ENCODE peak calls at places on chromosomes 1 and 21, in four cellular contexts. Z, E, N and D are unnamed samples.

GRCh38 chr1:152517237-152517811 is 3.0 kb downstream of the CRCT1 start:
- DNase-seq in Z (no peak), E (no peak), N (no peak), D (no peak)

GRCh38 chr1:167512262-167512661 is 6.1 kb downstream of the CD247 start:
- DNase-seq in Z (no peak), E (no peak), N (no peak), D (no peak)

GRCh38 chr1:37471345-37472231 is 2.8 kb upstream of the ZC3H12A start:
- DNase-seq in Z (peak), E (peak), N (peak), D (peak)

GRCh38 chr1:227351443-227351842 is 33.2 kb upstream of the CDC42BPA start:
- DNase-seq in Z (peak), E (no peak), N (no peak), D (peak)

GRCh38 chr1:10824821-10825540 is 28.5 kb upstream of the CASZ1 start:
- DNase-seq in Z (peak), E (peak), N (no peak), D (peak)

GRCh38 chr1:247467008-247467572 is 9.2 kb upstream of the OR2B11 start:
- DNase-seq in Z (no peak), E (no peak), N (no peak), D (no peak)

GRCh38 chr1:234987415-234988159 is 141.1 kb downstream of the TOMM20 start:
- DNase-seq in Z (peak), E (peak), N (peak), D (peak)

GRCh38 chr21:44957901-44958451 is 18.1 kb downstream of the SLX9 start:
- DNase-seq in Z (no peak), E (no peak), N (no peak), D (no peak)

GRCh38 chr1:205435904-205436573 is 14.2 kb upstream of the LEMD1 start:
- DNase-seq in Z (no peak), E (no peak), N (no peak), D (no peak)

GRCh38 chr1:226625326-226625725 is 76.8 kb downstream of the STUM start:
- DNase-seq in Z (no peak), E (no peak), N (no peak), D (no peak)

GRCh38 chr1:45658171-45658570 is 28.2 kb downstream of the GPBP1L1 start:
- DNase-seq in Z (no peak), E (no peak), N (no peak), D (no peak)

GRCh38 chr1:226600254-226600653 is 51.7 kb downstream of the STUM start:
- DNase-seq in Z (no peak), E (no peak), N (no peak), D (no peak)

GRCh38 chr1:211912064-211912463 is 81.5 kb upstream of the LPGAT1 start:
- DNase-seq in Z (no peak), E (no peak), N (no peak), D (no peak)

GRCh38 chr1:58618303-58618702 is 41.3 kb upstream of the TACSTD2 start:
- DNase-seq in Z (peak), E (peak), N (peak), D (peak)

GRCh38 chr1:230883964-230884363 is 15.6 kb upstream of the C1orf198 start:
- DNase-seq in Z (no peak), E (no peak), N (no peak), D (no peak)

GRCh38 chr1:29156543-29157268 is 25.0 kb downstream of the SRSF4 start:
- DNase-seq in Z (peak), E (peak), N (no peak), D (no peak)

GRCh38 chr1:244782056-244782455 is 53.4 kb upstream of the COX20 start:
- DNase-seq in Z (no peak), E (no peak), N (no peak), D (peak)

GRCh38 chr1:5992814-5993552 is 758 bp upstream of the NPHP4 start:
- DNase-seq in Z (no peak), E (no peak), N (no peak), D (no peak)

GRCh38 chr21:32516729-32517649 is 68.3 kb downstream of the TCP10L start:
- DNase-seq in Z (peak), E (peak), N (peak), D (peak)

GRCh38 chr1:34650090-34650489 is 104.8 kb upstream of the GJB5 start:
- DNase-seq in Z (no peak), E (no peak), N (no peak), D (no peak)

GRCh38 chr1:156970017-156970416 is 49.6 kb downstream of the LRRC71 start:
- DNase-seq in Z (peak), E (no peak), N (no peak), D (no peak)

GRCh38 chr1:32813941-32814739 is 3.0 kb downstream of the YARS1 start:
- DNase-seq in Z (peak), E (peak), N (no peak), D (peak)

GRCh38 chr1:26281971-26282693 is 2.2 kb downstream of the SH3BGRL3 start:
- DNase-seq in Z (peak), E (no peak), N (no peak), D (peak)

GRCh38 chr21:43697758-43698643 is 20.9 kb upstream of the PDXK start:
- DNase-seq in Z (peak), E (no peak), N (no peak), D (peak)

GRCh38 chr1:221543529-221544120 is 198.3 kb downstream of the DUSP10 start:
- DNase-seq in Z (peak), E (peak), N (no peak), D (peak)

DNA sequence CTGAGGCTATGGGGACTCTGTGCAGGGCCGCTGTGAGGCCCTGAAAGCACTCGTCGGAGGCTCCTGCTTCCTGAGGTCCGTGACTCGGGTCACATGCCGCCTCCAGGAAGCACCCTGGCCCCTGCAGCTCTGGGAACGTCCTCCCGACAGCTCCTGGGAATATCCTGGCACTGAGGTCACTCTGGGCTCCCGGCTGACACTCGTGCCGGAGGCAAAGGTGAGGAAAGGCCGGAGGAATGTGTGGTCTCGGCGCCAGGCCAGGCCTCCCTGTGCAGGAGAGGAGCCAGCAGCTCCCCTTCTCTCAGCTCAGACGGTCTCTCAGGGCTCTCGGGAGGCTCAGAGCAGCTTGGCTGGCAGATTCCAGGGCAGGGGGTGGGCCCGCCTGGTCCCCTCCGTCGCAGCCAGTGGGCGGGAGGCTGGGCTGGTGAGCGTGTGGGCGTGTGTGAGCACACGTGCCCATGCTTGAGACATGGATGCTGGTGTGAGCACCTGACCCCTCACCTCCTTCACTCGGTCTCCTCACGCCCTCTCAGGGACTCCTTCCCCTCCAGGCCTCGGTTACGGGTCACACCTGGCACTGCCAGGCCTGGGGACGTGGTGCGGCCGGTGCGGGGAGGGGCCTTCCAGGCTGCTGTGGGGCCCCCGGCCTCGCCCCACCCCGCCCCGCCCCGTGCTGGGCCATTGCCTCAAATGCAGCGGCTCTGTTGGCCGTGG is 5.5 kb upstream of the RNF223 start:
- DNase-seq in Z (peak), E (peak), N (peak), D (peak)
- H3K4me3 ChIP-seq in Z (no peak), E (peak), N (peak), D (peak)

DNA sequence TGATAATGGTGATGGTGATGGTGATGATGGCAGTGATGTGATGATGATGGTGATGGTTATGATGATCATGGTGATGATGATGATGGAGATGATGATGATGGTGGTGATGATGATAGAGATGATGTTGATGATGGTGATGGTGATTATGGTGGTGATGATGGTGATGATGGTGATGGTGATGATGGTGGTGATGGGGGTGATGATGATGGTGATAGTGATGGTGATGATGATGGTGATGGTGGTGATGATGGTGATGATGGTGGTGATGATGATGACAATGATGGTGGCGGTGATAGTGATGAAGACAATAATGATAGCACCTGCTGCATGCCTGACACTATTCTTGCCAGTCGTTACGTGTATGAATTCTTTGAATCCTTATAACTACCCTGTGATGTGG is 317.9 kb upstream of the AJAP1 start:
- DNase-seq in Z (no peak), E (no peak), N (no peak), D (no peak)
- TF ChIP-seq CTCF in Z (no peak), E (no peak), N (no peak), D (no peak)

DNA sequence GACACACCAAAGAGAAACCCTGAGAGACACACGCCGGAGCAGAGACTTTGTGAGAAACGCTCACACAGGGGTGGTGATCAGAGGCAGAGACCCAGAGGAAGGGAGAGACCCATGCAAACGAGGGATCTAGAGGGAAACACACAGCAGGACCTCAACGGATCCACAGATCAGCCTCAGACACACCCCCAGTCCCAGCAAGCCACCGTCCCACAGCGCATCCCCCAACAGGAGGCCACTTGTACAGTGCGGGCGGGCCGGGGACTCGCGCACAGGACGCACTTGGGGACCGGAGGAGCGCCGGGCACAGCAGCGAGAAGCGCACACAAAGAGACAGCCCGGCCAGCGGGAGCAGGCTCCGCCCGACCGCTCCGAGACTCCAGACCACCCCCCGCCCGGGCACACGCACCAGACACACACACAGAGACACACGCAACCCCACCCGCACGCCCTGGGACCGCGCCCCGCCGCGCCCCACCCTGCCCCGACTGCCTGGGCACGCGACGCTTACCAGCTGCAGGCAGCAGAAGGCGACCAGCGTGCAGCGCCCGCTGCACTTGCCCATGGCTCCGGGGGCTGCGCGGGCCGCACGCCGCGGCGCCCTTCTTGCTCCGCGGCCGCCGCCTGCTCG is 587 bp downstream of the NKAIN1 start:
- DNase-seq in Z (peak), E (no peak), N (no peak), D (no peak)
- H3K4me3 ChIP-seq in Z (peak), E (peak), N (no peak), D (peak)

DNA sequence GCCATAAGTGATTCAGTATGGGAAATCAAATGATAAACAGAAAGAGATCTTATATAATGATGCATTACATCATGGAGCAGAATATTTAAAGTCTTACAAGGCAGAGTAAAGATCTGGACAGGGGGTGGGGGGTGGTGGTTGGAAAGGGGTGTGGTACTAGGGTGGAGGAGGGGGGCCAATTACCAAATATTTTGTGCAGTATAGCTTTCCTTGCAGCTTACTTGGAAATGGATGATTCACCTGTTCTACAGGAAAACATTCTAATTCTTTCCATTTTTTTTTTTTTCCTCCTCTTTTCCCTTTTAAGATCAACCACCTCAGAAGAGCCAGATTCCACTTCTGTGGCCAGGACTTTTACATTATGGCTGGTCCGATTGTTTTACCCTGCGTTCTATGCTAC is 859.3 kb downstream of the USP25 start:
- DNase-seq in Z (no peak), E (no peak), N (no peak), D (no peak)
- TF ChIP-seq CTCF in Z (no peak), E (no peak), N (no peak), D (no peak)

GRCh38 chr1:41515778-41516167 is 31.3 kb upstream of the EDN2 start:
- DNase-seq in Z (no peak), E (no peak), N (no peak), D (no peak)
- H3K4me3 ChIP-seq in Z (no peak), E (no peak), N (no peak), D (no peak)